ENCODE peak calls at places on chromosome 14, in four cellular contexts. One of them, this sample, is unnamed.

GRCh38 chr14:24068711-24069410 is 2.5 kb upstream of the CPNE6 start:
- DNase-seq in heart right ventricle: no peak
- DNase-seq in natural killer cell: no peak
- DNase-seq in stomach: no peak
- DNase-seq in this sample: no peak

GRCh38 chr14:95394981-95395737 is 75.5 kb upstream of the CLMN start:
- DNase-seq in natural killer cell: no peak
- DNase-seq in heart right ventricle: no peak
- DNase-seq in stomach: no peak
- DNase-seq in this sample: no peak

GRCh38 chr14:77114609-77115008 is 16.6 kb downstream of the CIPC start:
- DNase-seq in heart right ventricle: no peak
- DNase-seq in stomach: no peak
- DNase-seq in natural killer cell: no peak
- DNase-seq in this sample: no peak

GRCh38 chr14:96184737-96185136 is 19.9 kb upstream of the BDKRB2 start:
- DNase-seq in heart right ventricle: no peak
- DNase-seq in stomach: no peak
- DNase-seq in natural killer cell: no peak
- DNase-seq in this sample: no peak

GRCh38 chr14:54083549-54084239 is 127.1 kb upstream of the BMP4 start:
- DNase-seq in stomach: no peak
- DNase-seq in natural killer cell: no peak
- DNase-seq in heart right ventricle: no peak
- DNase-seq in this sample: no peak

GRCh38 chr14:77598366-77599050 is 17.9 kb downstream of the SPTLC2 start:
- DNase-seq in stomach: no peak
- DNase-seq in heart right ventricle: no peak
- DNase-seq in natural killer cell: peak; percentile 24
- DNase-seq in this sample: no peak

GRCh38 chr14:106681161-106681955 is 1155.0 kb downstream of the TMEM121 start:
- DNase-seq in natural killer cell: no peak
- DNase-seq in stomach: no peak
- DNase-seq in heart right ventricle: no peak
- DNase-seq in this sample: no peak

GRCh38 chr14:101877766-101878165 is 86.6 kb upstream of the DYNC1H1 start:
- DNase-seq in stomach: no peak
- DNase-seq in natural killer cell: no peak
- DNase-seq in heart right ventricle: no peak
- DNase-seq in this sample: no peak

GRCh38 chr14:105094193-105094907 is 29.1 kb upstream of the GPR132 start:
- DNase-seq in heart right ventricle: no peak
- DNase-seq in natural killer cell: no peak
- DNase-seq in stomach: no peak
- DNase-seq in this sample: no peak

GRCh38 chr14:61322799-61323290 is 1.5 kb downstream of the PRKCH start:
- DNase-seq in natural killer cell: no peak
- DNase-seq in heart right ventricle: no peak
- DNase-seq in stomach: no peak
- DNase-seq in this sample: no peak

GRCh38 chr14:22886500-22887259 is 3.7 kb downstream of the REM2 start:
- DNase-seq in natural killer cell: peak; percentile 63
- DNase-seq in heart right ventricle: peak; percentile 70
- DNase-seq in stomach: peak; percentile 85
- DNase-seq in this sample: peak; percentile 79

GRCh38 chr14:56244138-56244789 is 126.1 kb downstream of the PELI2 start:
- DNase-seq in stomach: no peak
- DNase-seq in heart right ventricle: no peak
- DNase-seq in natural killer cell: no peak
- DNase-seq in this sample: no peak

GRCh38 chr14:55889124-55889523 is 229.1 kb upstream of the PELI2 start:
- DNase-seq in heart right ventricle: no peak
- DNase-seq in natural killer cell: no peak
- DNase-seq in stomach: peak; percentile 69
- DNase-seq in this sample: no peak

GRCh38 chr14:91354979-91355685 is 62.5 kb downstream of the CCDC88C start:
- DNase-seq in natural killer cell: no peak
- DNase-seq in heart right ventricle: no peak
- DNase-seq in stomach: no peak
- DNase-seq in this sample: no peak
- TF ChIP-seq CTCF in natural killer cell: no peak
- TF ChIP-seq CTCF in heart right ventricle: peak; percentile 34
- TF ChIP-seq CTCF in stomach: peak; percentile 53
- TF ChIP-seq CTCF in this sample: peak; percentile 64

DNA sequence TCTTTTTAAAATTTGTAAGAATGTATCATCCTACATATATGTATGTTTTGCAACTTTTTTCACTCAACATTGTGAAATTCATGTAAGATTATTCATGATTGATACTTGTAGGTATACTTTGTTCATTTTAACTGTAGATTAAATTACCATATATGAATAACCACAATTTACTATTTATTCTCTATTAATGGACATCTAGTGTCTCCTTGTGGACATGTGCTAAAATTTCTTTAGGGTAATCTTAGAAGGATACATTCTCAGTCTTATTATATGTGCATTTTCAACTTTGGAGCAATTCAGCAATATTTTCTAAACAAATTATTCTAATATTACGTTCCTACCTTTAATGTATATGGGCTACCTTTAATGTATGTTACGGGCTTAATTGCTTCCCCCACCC is 192.4 kb downstream of the FUT8 start:
- DNase-seq in natural killer cell: no peak
- DNase-seq in heart right ventricle: no peak
- DNase-seq in stomach: no peak
- DNase-seq in this sample: no peak
- TF ChIP-seq CTCF in natural killer cell: no peak
- TF ChIP-seq CTCF in heart right ventricle: peak; percentile 44
- TF ChIP-seq CTCF in stomach: no peak
- TF ChIP-seq CTCF in this sample: peak; percentile 29

DNA sequence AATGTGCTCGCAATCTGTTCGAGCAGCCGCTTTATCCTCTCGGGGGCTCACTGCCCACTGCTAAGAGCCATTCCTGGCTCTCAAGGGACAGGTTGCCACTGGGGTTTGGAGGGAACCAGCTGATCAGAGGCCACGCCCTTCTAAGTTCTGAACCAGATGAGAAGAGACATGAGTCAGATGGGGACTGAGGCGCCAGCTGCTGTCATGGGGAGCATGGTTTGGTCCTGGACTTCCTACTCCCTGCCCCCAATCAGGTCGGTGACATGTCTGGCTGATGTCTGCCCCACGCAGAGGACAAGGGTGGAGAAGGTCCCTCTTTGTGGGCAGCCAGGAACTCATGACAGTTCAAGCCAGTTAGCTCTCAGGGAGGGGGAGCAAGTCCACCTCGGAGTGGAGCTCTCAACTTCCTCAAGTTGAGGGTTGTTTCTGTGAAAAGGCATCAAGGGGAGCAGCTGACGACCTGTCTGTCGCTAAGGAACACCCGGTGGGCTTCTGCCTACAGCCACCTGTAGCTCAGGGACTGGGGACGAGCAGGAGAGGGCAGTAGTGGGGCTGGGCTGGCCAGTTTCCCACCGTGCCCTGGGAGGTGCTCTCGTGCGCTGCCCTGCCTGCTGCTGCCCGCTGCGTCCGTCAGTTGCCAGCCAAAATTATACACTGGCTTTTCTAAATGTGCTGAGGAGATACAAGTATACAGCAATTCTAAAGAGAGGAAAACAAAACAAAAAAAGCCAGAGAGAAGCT is 20.4 kb downstream of the PSMC1 start:
- DNase-seq in natural killer cell: no peak
- DNase-seq in stomach: no peak
- DNase-seq in heart right ventricle: no peak
- DNase-seq in this sample: no peak
- TF ChIP-seq CTCF in natural killer cell: no peak
- TF ChIP-seq CTCF in stomach: no peak
- TF ChIP-seq CTCF in heart right ventricle: no peak
- TF ChIP-seq CTCF in this sample: no peak

GRCh38 chr14:86672071-86672470 is 1142.1 kb downstream of the FLRT2 start:
- DNase-seq in heart right ventricle: no peak
- DNase-seq in natural killer cell: no peak
- DNase-seq in stomach: no peak
- DNase-seq in this sample: no peak

GRCh38 chr14:86673523-86673969 is 1143.6 kb downstream of the FLRT2 start:
- DNase-seq in heart right ventricle: no peak
- DNase-seq in natural killer cell: no peak
- DNase-seq in stomach: peak; percentile 34
- DNase-seq in this sample: no peak

DNA sequence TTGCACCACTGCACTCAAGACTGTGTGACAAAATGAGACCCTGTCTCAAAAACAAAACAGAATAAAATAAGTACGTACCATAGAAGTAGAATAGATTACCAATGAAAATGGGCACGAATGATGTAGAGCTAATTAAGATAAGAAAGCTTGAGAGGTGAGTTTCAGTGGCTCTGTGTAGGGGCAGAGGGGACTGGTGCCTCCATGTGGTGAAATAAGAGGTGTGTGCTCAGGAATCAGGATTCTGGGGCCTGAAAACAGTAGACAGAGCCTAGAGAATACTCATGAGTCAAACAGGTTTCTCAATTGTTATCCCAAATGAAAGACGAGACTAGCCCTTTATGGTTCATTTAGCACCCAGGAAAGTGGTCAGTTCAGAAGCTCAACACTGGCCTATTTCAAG is 1145.1 kb downstream of the FLRT2 start:
- DNase-seq in heart right ventricle: no peak
- DNase-seq in natural killer cell: no peak
- DNase-seq in stomach: no peak
- DNase-seq in this sample: no peak
- TF ChIP-seq CTCF in heart right ventricle: no peak
- TF ChIP-seq CTCF in natural killer cell: no peak
- TF ChIP-seq CTCF in stomach: no peak
- TF ChIP-seq CTCF in this sample: no peak

GRCh38 chr14:72638021-72638420 is 255.9 kb downstream of the DPF3 start:
- DNase-seq in natural killer cell: no peak
- DNase-seq in stomach: no peak
- DNase-seq in heart right ventricle: peak; percentile 37
- DNase-seq in this sample: no peak
- TF ChIP-seq CTCF in natural killer cell: no peak
- TF ChIP-seq CTCF in stomach: no peak
- TF ChIP-seq CTCF in heart right ventricle: no peak
- TF ChIP-seq CTCF in this sample: no peak

GRCh38 chr14:75126121-75126544 is 715 bp downstream of the NEK9 start:
- DNase-seq in stomach: no peak
- DNase-seq in natural killer cell: no peak
- DNase-seq in heart right ventricle: no peak
- DNase-seq in this sample: no peak

GRCh38 chr14:75125617-75126016 is 1.2 kb downstream of the NEK9 start:
- DNase-seq in stomach: no peak
- DNase-seq in heart right ventricle: no peak
- DNase-seq in natural killer cell: no peak
- DNase-seq in this sample: no peak

GRCh38 chr14:75128596-75128990 is 1.7 kb upstream of the NEK9 start:
- DNase-seq in stomach: no peak
- DNase-seq in heart right ventricle: no peak
- DNase-seq in natural killer cell: no peak
- DNase-seq in this sample: no peak

GRCh38 chr14:75127903-75128595 is 1.2 kb upstream of the NEK9 start:
- DNase-seq in stomach: no peak
- DNase-seq in heart right ventricle: no peak
- DNase-seq in natural killer cell: no peak
- DNase-seq in this sample: no peak

GRCh38 chr14:75126679-75127473 is at the start of gene NEK9:
- DNase-seq in stomach: peak; percentile 91
- DNase-seq in natural killer cell: peak; percentile 88
- DNase-seq in heart right ventricle: peak; percentile 94
- DNase-seq in this sample: peak; percentile 92
- TF ChIP-seq CTCF in stomach: no peak
- TF ChIP-seq CTCF in natural killer cell: no peak
- TF ChIP-seq CTCF in heart right ventricle: no peak
- TF ChIP-seq CTCF in this sample: no peak

DNA sequence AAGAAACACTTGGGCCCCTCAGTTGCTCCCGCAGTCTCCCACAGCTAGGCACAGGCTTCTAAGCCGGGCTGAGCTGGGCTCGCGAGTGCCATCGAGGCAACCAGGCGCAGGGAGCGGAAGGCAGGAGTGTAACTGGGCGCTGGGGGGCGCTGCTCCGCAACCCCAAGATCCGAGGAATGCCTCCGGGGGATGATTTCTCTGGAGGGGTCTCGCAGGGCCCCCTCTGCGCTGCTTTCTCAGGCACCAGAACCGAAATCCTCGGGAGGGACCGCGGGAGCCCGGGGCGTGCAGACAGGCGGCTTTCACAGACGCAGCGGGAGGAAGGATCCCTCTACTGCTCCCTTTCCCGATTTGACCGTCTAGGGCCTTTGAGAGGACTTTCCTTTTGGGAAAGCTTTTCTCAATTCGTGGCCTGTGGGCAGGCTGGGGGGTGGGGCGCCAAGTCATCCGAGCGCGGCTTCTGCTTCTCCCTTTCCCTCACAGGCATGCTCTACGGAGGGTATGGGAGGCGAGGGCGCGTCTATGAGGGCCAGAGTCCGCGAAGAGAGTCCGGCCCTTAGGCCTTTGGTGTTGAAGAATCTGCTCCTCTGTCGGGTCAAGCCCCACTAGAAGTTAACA is 4.3 kb upstream of the NKX2-1 start:
- DNase-seq in heart right ventricle: no peak
- DNase-seq in stomach: no peak
- DNase-seq in natural killer cell: no peak
- DNase-seq in this sample: no peak
- TF ChIP-seq CTCF in heart right ventricle: no peak
- TF ChIP-seq CTCF in stomach: no peak
- TF ChIP-seq CTCF in natural killer cell: no peak
- TF ChIP-seq CTCF in this sample: peak; percentile 49

GRCh38 chr14:47917344-47917954 is 242.0 kb upstream of the MDGA2 start:
- DNase-seq in natural killer cell: no peak
- DNase-seq in stomach: no peak
- DNase-seq in heart right ventricle: no peak
- DNase-seq in this sample: no peak
- TF ChIP-seq CTCF in natural killer cell: no peak
- TF ChIP-seq CTCF in stomach: peak; percentile 16
- TF ChIP-seq CTCF in heart right ventricle: peak; percentile 62
- TF ChIP-seq CTCF in this sample: peak; percentile 90

DNA sequence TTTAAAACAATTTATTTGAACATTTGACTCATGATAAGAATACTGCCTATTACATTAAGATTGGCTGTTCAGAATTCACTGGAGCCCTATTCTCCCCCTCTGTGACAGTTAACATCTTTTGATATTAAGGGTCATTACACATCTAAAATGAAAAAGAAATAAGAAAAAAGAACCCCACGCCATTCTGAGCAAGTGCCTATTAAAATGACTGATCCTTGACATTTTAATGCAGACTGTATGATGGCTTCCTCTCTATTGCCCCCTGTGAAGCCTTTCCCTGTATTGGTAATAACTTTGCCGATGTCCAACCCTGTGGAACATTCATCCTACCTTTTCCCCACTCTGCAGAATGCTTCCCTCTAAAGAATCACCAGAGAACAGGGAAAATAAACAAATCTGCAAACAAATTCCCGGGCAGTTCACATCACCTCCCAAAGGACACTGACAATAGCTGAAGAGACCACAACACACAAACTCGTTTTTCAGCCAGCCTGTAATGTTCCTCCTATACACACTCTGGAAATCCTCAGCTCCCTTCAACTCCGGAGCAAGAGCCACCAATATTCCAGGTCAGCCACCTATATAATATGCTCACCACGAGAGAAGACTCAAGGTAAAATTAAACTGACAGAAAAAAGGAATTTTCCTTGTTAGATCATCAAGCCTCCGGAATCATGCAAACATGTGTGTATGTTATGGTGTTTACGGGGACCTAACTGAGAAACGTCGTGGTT is 2.1 kb downstream of the NIN start:
- DNase-seq in heart right ventricle: no peak
- DNase-seq in stomach: no peak
- DNase-seq in natural killer cell: no peak
- DNase-seq in this sample: no peak
- TF ChIP-seq CTCF in heart right ventricle: no peak
- TF ChIP-seq CTCF in stomach: no peak
- TF ChIP-seq CTCF in natural killer cell: no peak
- TF ChIP-seq CTCF in this sample: peak; percentile 18